ENCODE peak calls at places on chromosomes 3 and 15, in five cellular contexts. G, L, S, N and O are unnamed samples.

GRCh38 chr15:81326466-81327212 is 2.7 kb upstream of the STARD5 start:
- DNase-seq in N (no peak), G (no peak), L (no peak), S (no peak), O (no peak)

GRCh38 chr3:114846252-114846651 is 300.8 kb downstream of the ZBTB20 start:
- DNase-seq in N (no peak), G (no peak), S (no peak), L (no peak), O (no peak)

GRCh38 chr3:65490132-65490531 is 548.6 kb downstream of the MAGI1 start:
- DNase-seq in N (no peak), L (no peak), S (no peak), G (no peak), O (no peak)

GRCh38 chr3:123773681-123774431 is 110.3 kb downstream of the MYLK start:
- DNase-seq in N (no peak), L (no peak), S (peak; percentile 73), G (no peak), O (no peak)

GRCh38 chr15:89494941-89495637 is 1.3 kb downstream of the RHCG start:
- DNase-seq in L (peak; percentile 19), N (no peak), S (no peak), G (no peak), O (no peak)

GRCh38 chr3:194782767-194783404 is 97.2 kb downstream of the FAM43A start:
- DNase-seq in L (no peak), G (no peak), N (no peak), S (no peak), O (no peak)

GRCh38 chr3:191136347-191136746 is 62.7 kb upstream of the OSTN start:
- DNase-seq in L (peak; percentile 7), S (no peak), N (no peak), G (no peak), O (no peak)

GRCh38 chr3:9911863-9912262 is 5.0 kb upstream of the IL17RC start:
- DNase-seq in L (no peak), G (no peak), N (no peak), S (no peak), O (no peak)

GRCh38 chr3:194397757-194398312 is 1.2 kb downstream of the GP5 start:
- DNase-seq in G (no peak), N (no peak), S (no peak), L (peak; percentile 9), O (peak; percentile 43)

GRCh38 chr3:47163990-47164848 is at the start of gene SETD2:
- DNase-seq in G (peak; percentile 79), S (peak; percentile 95), L (peak; percentile 96), N (peak; percentile 88), O (peak; percentile 91)

GRCh38 chr15:79394231-79394630 is 37.9 kb upstream of the MINAR1 start:
- DNase-seq in N (no peak), L (peak; percentile 25), S (no peak), G (no peak), O (no peak)

GRCh38 chr3:50583897-50584296 is 14.6 kb downstream of the HEMK1 start:
- DNase-seq in S (peak; percentile 77), G (no peak), L (peak; percentile 80), N (no peak), O (no peak)

GRCh38 chr15:98896002-98896721 is 111.4 kb downstream of the PGPEP1L start:
- DNase-seq in S (no peak), G (no peak), N (no peak), L (no peak), O (no peak)

GRCh38 chr15:59611277-59612260 is at the start of gene GCNT3:
- DNase-seq in L (peak; percentile 27), N (no peak), G (no peak), S (no peak), O (no peak)

GRCh38 chr15:90388462-90389182 is 580 bp downstream of the IQGAP1 start:
- DNase-seq in G (no peak), S (peak; percentile 71), N (peak; percentile 64), L (peak; percentile 72), O (peak; percentile 76)

GRCh38 chr3:152198655-152199054 is 70.1 kb upstream of the MBNL1 start:
- DNase-seq in N (peak; percentile 25), L (no peak), G (no peak), S (no peak), O (no peak)

GRCh38 chr3:70085613-70086012 is 86.1 kb downstream of the SAMMSON start:
- DNase-seq in L (no peak), S (no peak), N (no peak), G (no peak), O (no peak)

GRCh38 chr3:184354121-184354728 is 7.2 kb downstream of the CLCN2 start:
- DNase-seq in S (peak; percentile 47), L (peak; percentile 63), G (no peak), N (peak; percentile 64), O (no peak)

GRCh38 chr3:4821975-4822374 is 157.3 kb upstream of the BHLHE40 start:
- DNase-seq in N (peak; percentile 78), G (no peak), S (no peak), L (no peak), O (no peak)

GRCh38 chr15:77526582-77527163 is 106.0 kb downstream of the HMG20A start:
- DNase-seq in L (no peak), N (no peak), S (no peak), G (no peak), O (no peak)

GRCh38 chr3:72336821-72337479 is 511.3 kb downstream of the SHQ1 start:
- DNase-seq in S (peak; percentile 87), G (peak; percentile 71), L (peak; percentile 63), N (no peak), O (no peak)

GRCh38 chr15:78353093-78353492 is 12.9 kb downstream of the CRABP1 start:
- DNase-seq in L (no peak), N (no peak), S (no peak), G (no peak), O (no peak)

GRCh38 chr3:184167786-184168185 is 6.9 kb upstream of the AP2M1 start:
- DNase-seq in N (no peak), G (no peak), S (no peak), L (no peak), O (no peak)

DNA sequence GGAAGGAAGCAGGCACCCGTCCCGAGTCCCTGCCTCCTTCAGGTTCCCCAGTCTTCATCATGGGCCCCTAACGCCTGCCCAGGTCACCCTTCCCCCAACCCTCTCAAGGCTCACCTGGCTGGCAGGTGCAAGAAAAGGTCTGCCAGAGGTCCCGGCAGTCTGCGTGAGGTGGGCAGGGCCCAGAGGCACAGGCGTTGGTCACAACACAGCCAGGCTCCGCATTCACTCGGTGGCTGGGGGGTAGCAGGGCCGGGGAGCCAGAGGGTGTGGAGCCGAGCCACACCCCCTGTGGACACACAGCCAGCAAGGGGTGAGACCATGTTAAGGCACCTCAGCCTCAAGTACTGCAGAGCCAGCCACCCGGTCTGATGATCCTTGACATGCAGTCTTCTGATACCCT is 10.9 kb downstream of the CELSR3 start:
- DNase-seq in G (no peak), S (no peak), L (no peak), N (no peak), O (no peak)
- H3K4me3 ChIP-seq in G (no peak overlapping the region), S (no peak overlapping the region), L (no peak overlapping the region), N (no peak overlapping the region), O (no peak overlapping the region)

GRCh38 chr15:38427380-38427779 is 26.5 kb upstream of the FAM98B start:
- DNase-seq in S (no peak), L (no peak), N (no peak), G (no peak), O (no peak)
- TF ChIP-seq CTCF in S (no peak), L (no peak), N (no peak), G (no peak), O (no peak)

GRCh38 chr3:14689247-14689980 is 14.5 kb downstream of the C3orf20 start:
- DNase-seq in G (no peak), S (no peak), L (no peak), N (no peak), O (peak; percentile 38)
- H3K4me3 ChIP-seq in G (no peak overlapping the region), S (no peak overlapping the region), L (no peak overlapping the region), N (no peak overlapping the region), O (no peak overlapping the region)

DNA sequence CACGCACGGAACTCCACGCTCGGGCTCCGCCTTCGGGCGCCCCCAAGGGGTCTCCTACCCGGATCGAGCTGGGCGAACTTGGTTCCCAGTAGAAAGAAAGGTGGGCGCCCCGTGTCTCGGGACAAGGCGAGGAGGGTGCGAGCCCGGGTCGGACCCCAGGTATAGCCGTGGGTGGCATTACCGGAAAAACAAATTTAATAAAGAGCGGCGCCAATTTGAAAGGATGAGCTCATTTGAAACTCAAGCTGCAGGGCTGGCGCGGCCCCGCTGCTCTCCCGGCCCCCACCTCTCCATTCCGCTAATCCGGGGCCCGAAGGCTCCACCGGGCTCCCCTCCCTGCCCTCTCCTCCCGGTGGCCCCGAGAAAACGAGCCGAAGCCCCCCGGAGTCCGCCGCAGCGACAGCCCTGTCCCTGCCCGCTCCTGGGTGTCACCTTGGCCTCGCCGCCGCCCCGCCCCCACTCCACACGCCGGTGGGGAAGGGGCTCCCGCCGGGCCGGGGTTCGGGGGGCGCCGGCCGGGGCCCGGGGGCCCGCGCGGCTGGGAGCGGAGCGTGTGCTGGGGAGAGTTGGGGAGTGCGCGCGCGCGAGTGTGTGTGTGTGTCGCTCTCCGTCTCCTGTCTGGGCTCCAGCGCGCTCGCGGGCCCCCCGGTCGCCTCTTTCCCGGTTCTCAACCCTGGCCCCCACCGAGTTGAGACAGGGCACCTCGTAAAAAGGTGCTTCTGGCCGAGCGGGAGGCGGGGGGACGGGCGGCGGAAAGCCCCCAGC is 1.4 kb downstream of the IGF2BP2 start:
- DNase-seq in S (peak; percentile 36), G (no peak), N (no peak), L (peak; percentile 57), O (no peak)
- TF ChIP-seq CTCF in S (no peak), G (no peak), N (no peak), L (no peak), O (no peak)

GRCh38 chr3:45798034-45798433 is 1.7 kb upstream of the SLC6A20 start:
- DNase-seq in S (no peak), L (no peak), G (no peak), N (no peak), O (no peak)
- H3K4me3 ChIP-seq in S (no peak overlapping the region), L (no peak overlapping the region), G (no peak overlapping the region), N (no peak overlapping the region), O (no peak overlapping the region)

DNA sequence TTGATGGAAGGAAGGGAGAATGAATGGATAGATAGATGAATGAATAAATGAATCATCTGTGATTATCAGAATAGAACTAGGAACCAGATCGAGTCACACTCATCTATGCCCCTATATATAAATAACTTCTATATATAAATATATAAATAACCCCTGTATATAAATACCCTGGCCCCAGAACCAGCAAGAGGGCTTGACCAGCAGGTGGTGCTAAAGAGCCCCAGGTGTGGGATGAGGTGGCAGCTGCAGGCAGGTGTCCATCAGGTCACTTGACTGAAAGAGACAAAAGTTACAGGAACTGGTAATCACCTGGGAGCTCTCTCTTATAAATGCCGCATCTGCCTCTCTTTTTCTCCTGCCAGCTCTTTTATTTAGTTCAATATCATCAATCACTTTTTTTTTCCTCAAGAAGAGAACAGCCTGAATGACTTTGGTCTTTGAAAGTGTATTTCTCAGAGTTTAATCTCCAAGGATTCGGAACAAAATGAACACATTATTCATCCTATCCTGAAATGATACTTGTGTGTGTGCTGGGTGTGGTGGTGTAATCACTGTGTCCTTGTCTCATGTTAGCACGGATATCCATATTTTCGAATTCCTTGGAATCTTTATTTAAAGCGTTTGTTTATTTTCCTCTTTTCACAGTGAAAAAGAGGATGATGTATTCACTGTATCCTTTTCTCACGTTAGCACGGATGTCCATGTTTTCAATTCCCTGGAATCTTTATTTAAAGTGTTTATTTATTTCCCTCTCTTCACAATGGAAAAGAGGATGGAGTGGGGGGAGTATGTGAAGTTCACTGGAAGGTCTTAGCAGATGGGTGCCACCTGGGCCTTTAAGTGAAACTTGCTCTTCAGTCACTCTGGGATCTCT is 35.4 kb upstream of the ATG7 start:
- DNase-seq in S (peak; percentile 38), L (peak; percentile 61), N (peak; percentile 77), G (peak; percentile 77), O (peak; percentile 31)
- TF ChIP-seq CTCF in S (peak; percentile 65), L (peak; percentile 72), N (peak; percentile 47), G (peak; percentile 77), O (peak; percentile 88)